ENCODE peak calls at places on chromosomes 4 and X, in eight cellular contexts. V is fibroblast of pulmonary artery, Y is AG04450, W is lower leg skin, U is left ventricle myocardium inferior, O is foreskin keratinocyte, P is suprapubic skin, Z is mammary epithelial cell. E is an unnamed sample.

GRCh38 chrX:76029385-76029784 is 143.5 kb upstream of the PBDC1 start:
- DNase-seq in V (no peak), Y (no peak), W (no peak), U (no peak), O (no peak), P (no peak), Z (no peak), E (no peak)

GRCh38 chrX:136684120-136684519 is 36.2 kb downstream of the CD40LG start:
- DNase-seq in V (no peak), Y (no peak), W (no peak), U (no peak), O (no peak), P (no peak), Z (no peak), E (no peak)

GRCh38 chr4:180809439-180809838 is 1433.8 kb upstream of the TENM3 start:
- DNase-seq in V (peak), Y (no peak), W (no peak), U (no peak), O (peak), P (no peak), Z (no peak), E (no peak)

GRCh38 chr4:127844605-127845116 is 36.0 kb upstream of the PLK4 start:
- DNase-seq in V (peak), Y (no peak), W (no peak), U (no peak), O (peak), P (no peak), Z (no peak), E (no peak)

GRCh38 chrX:139120760-139121159 is 409.2 kb upstream of the FGF13 start:
- DNase-seq in V (no peak), Y (no peak), W (no peak), U (no peak), O (peak), P (no peak), Z (peak), E (no peak)

GRCh38 chr4:18882468-18882867 is 860.9 kb upstream of the LCORL start:
- DNase-seq in V (peak), Y (peak), W (no peak), U (no peak), O (peak), P (no peak), Z (peak), E (no peak)

GRCh38 chr4:77821775-77822174 is 2.6 kb upstream of the CNOT6L start:
- DNase-seq in V (no peak), Y (no peak), W (no peak), U (no peak), O (no peak), P (no peak), Z (no peak), E (no peak)

GRCh38 chr4:30718021-30718888 is 1.9 kb upstream of the PCDH7 start:
- DNase-seq in V (peak), Y (no peak), W (no peak), U (peak), O (peak), P (no peak), Z (peak), E (no peak)

GRCh38 chr4:72205298-72205697 is 173.5 kb downstream of the NPFFR2 start:
- DNase-seq in V (no peak), Y (no peak), W (no peak), U (no peak), O (no peak), P (no peak), Z (no peak), E (no peak)

GRCh38 chr4:151725087-151725486 is 35.7 kb downstream of the GATB start:
- DNase-seq in V (no peak), Y (no peak), W (no peak), U (no peak), O (no peak), P (no peak), Z (no peak), E (no peak)

GRCh38 chrX:10636337-10636736 is 16.0 kb upstream of the MID1 start:
- DNase-seq in V (peak), Y (no peak), W (peak), U (no peak), O (peak), P (no peak), Z (peak), E (no peak)

GRCh38 chr4:8225704-8226443 is 26.8 kb downstream of the SH3TC1 start:
- DNase-seq in V (no peak), Y (no peak), W (no peak), U (no peak), O (no peak), P (no peak), Z (no peak), E (no peak)

GRCh38 chrX:10233696-10234095 is 76.9 kb downstream of the CLCN4 start:
- DNase-seq in V (no peak), Y (no peak), W (no peak), U (no peak), O (no peak), P (no peak), Z (no peak), E (no peak)

GRCh38 chr4:111266937-111267336 is 644.1 kb upstream of the PITX2 start:
- DNase-seq in V (no peak), Y (no peak), W (no peak), U (no peak), O (no peak), P (no peak), Z (no peak), E (no peak)

GRCh38 chrX:78517124-78517523 is 142.0 kb downstream of the RTL3 start:
- DNase-seq in V (peak), Y (no peak), W (no peak), U (no peak), O (peak), P (no peak), Z (peak), E (no peak)

GRCh38 chrX:26192204-26192603 is at the start of gene MAGEB6:
- DNase-seq in V (no peak), Y (no peak), W (no peak), U (no peak), O (no peak), P (no peak), Z (no peak), E (no peak)

GRCh38 chr4:180618396-180618795 is 1624.8 kb upstream of the TENM3 start:
- DNase-seq in V (no peak), Y (no peak), W (no peak), U (no peak), O (no peak), P (no peak), Z (peak), E (no peak)

GRCh38 chrX:15853586-15854079 is 980 bp downstream of the AP1S2 start:
- DNase-seq in V (no peak), Y (no peak), W (no peak), U (no peak), O (no peak), P (no peak), Z (peak), E (no peak)

GRCh38 chrX:107551546-107551945 is 76.8 kb upstream of the PRPS1 start:
- DNase-seq in V (no peak), Y (no peak), W (no peak), U (peak), O (no peak), P (no peak), Z (no peak), E (no peak)

GRCh38 chr4:165874072-165874798 is 1.2 kb downstream of the TLL1 start:
- DNase-seq in V (peak), Y (no peak), W (peak), U (peak), O (peak), P (peak), Z (peak), E (no peak)

GRCh38 chrX:147910607-147911006 is 1.1 kb upstream of the FMR1 start:
- DNase-seq in V (no peak), Y (no peak), W (no peak), U (no peak), O (no peak), P (no peak), Z (no peak), E (no peak)

GRCh38 chrX:107985032-107985431 is 2.9 kb upstream of the TEX13B start:
- DNase-seq in V (no peak), Y (no peak), W (no peak), U (no peak), O (no peak), P (no peak), Z (no peak), E (no peak)

GRCh38 chr4:172650758-172651495 is 517.7 kb upstream of the GALNT7 start:
- DNase-seq in V (no peak), Y (no peak), W (no peak), U (no peak), O (no peak), P (no peak), Z (no peak), E (no peak)

GRCh38 chr4:123750044-123750443 is 353.4 kb downstream of the SPRY1 start:
- DNase-seq in V (no peak), Y (no peak), W (no peak), U (peak), O (no peak), P (no peak), Z (no peak), E (no peak)

GRCh38 chr4:182343435-182343834 is 100.2 kb downstream of the TENM3 start:
- DNase-seq in V (no peak), Y (no peak), W (no peak), U (no peak), O (no peak), P (no peak), Z (no peak), E (no peak)

GRCh38 chr4:157271166-157271869 is 50.8 kb downstream of the GRIA2 start:
- DNase-seq in V (no peak), Y (no peak), W (no peak), U (no peak), O (peak), P (no peak), Z (peak), E (no peak)

GRCh38 chr4:143653031-143653430 is 47.4 kb downstream of the FREM3 start:
- DNase-seq in V (peak), Y (no peak), W (no peak), U (no peak), O (no peak), P (no peak), Z (no peak), E (no peak)

GRCh38 chrX:13816899-13817298 is at the start of gene GPM6B:
- DNase-seq in V (no peak), Y (no peak), W (no peak), U (no peak), O (no peak), P (no peak), Z (no peak), E (no peak)

GRCh38 chrX:78839711-78840110 is 92.2 kb downstream of the LPAR4 start:
- DNase-seq in V (no peak), Y (no peak), W (no peak), U (no peak), O (no peak), P (no peak), Z (peak), E (no peak)

GRCh38 chr4:88911246-88912212 is 145.5 kb downstream of the FAM13A start:
- DNase-seq in V (no peak), Y (no peak), W (no peak), U (no peak), O (no peak), P (no peak), Z (no peak), E (no peak)

GRCh38 chr4:71113294-71113693 is 119.8 kb downstream of the DCK start:
- DNase-seq in V (no peak), Y (no peak), W (no peak), U (no peak), O (peak), P (no peak), Z (no peak), E (no peak)

GRCh38 chrX:155632424-155633100 is 19.8 kb upstream of the TMLHE start:
- DNase-seq in V (peak), Y (no peak), W (no peak), U (no peak), O (no peak), P (no peak), Z (no peak), E (no peak)

GRCh38 chrX:72255445-72255844 is 16.6 kb upstream of the ERCC6L start:
- DNase-seq in V (no peak), Y (no peak), W (no peak), U (no peak), O (no peak), P (no peak), Z (no peak), E (no peak)

GRCh38 chr4:6926681-6927478 is 17.3 kb downstream of the TBC1D14 start:
- DNase-seq in V (peak), Y (no peak), W (peak), U (peak), O (no peak), P (no peak), Z (no peak), E (no peak)

GRCh38 chr4:108483077-108483476 is 137.3 kb upstream of the RPL34 start:
- DNase-seq in V (no peak), Y (no peak), W (no peak), U (no peak), O (no peak), P (no peak), Z (no peak), E (no peak)

GRCh38 chr4:15547392-15547791 is 77.7 kb downstream of the CC2D2A start:
- DNase-seq in V (no peak), Y (no peak), W (no peak), U (no peak), O (no peak), P (no peak), Z (no peak), E (no peak)

GRCh38 chrX:46436744-46437143 is 108.5 kb downstream of the ZNF674 start:
- DNase-seq in V (no peak), Y (no peak), W (no peak), U (no peak), O (no peak), P (no peak), Z (no peak), E (no peak)

GRCh38 chr4:153209410-153209809 is 5.2 kb downstream of the TRIM2 start:
- DNase-seq in V (no peak), Y (no peak), W (no peak), U (no peak), O (no peak), P (no peak), Z (no peak), E (no peak)

GRCh38 chr4:42588909-42589308 is 68.0 kb downstream of the ATP8A1 start:
- DNase-seq in V (no peak), Y (no peak), W (no peak), U (no peak), O (no peak), P (no peak), Z (no peak), E (no peak)

GRCh38 chr4:8332038-8332857 is 62.7 kb downstream of the HTRA3 start:
- DNase-seq in V (no peak), Y (no peak), W (no peak), U (no peak), O (no peak), P (peak), Z (no peak), E (no peak)

DNA sequence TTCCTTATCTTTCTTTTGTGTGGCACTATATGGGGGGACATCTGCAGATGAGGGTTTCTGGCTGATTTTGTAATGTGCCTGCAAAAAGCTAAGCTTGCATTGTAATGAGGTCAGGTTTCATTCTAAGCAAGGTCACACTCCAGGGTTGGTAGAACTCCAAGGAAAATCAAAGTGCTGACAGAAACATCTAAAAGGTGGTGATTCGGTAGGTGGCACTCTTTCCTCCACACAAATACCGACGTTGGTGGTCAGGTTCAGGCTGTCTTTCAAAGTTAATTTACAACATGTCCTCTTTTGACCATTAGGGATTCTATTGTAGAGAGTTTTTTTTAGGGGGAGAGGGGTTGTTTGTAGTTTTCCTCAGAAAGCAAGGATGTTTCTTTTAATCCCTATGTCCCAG is 434.4 kb downstream of the PPARGC1A start:
- DNase-seq in V (peak), Y (no peak), W (no peak), U (no peak), O (no peak), P (no peak), Z (no peak), E (no peak)
- TF ChIP-seq CTCF in V (peak), Y (no peak), W (no peak), U (peak), O (peak), P (no peak), Z (no peak), E (no peak)

GRCh38 chr4:2246384-2247127 is 4.6 kb upstream of the HAUS3 start:
- DNase-seq in V (no peak), Y (no peak), W (no peak), U (no peak), O (no peak), P (no peak), Z (no peak), E (peak)
- TF ChIP-seq CTCF in V (no peak), Y (no peak), W (no peak), U (no peak), O (no peak), P (no peak), Z (no peak), E (no peak)

GRCh38 chr4:186644737-186645261 is 78.9 kb downstream of the FAT1 start:
- DNase-seq in V (peak), Y (no peak), W (no peak), U (peak), O (peak), P (no peak), Z (no peak), E (no peak)

GRCh38 chr4:186642530-186642929 is 81.1 kb downstream of the FAT1 start:
- DNase-seq in V (no peak), Y (no peak), W (no peak), U (no peak), O (no peak), P (no peak), Z (no peak), E (no peak)

GRCh38 chr4:186644316-186644638 is 79.4 kb downstream of the FAT1 start:
- DNase-seq in V (no peak), Y (no peak), W (no peak), U (no peak), O (no peak), P (no peak), Z (no peak), E (no peak)

GRCh38 chr4:186642998-186643397 is 80.7 kb downstream of the FAT1 start:
- DNase-seq in V (no peak), Y (no peak), W (no peak), U (peak), O (no peak), P (no peak), Z (no peak), E (no peak)

GRCh38 chr4:186643501-186644315 is 79.9 kb downstream of the FAT1 start:
- DNase-seq in V (peak), Y (no peak), W (no peak), U (no peak), O (peak), P (no peak), Z (peak), E (no peak)
- TF ChIP-seq CTCF in V (no peak), Y (no peak), W (no peak), U (no peak), O (no peak), P (no peak), Z (no peak), E (no peak)

GRCh38 chr4:155796031-155796430 is 37.2 kb downstream of the GUCY1B1 start:
- DNase-seq in V (peak), Y (no peak), W (no peak), U (no peak), O (peak), P (no peak), Z (no peak), E (no peak)
- TF ChIP-seq CTCF in V (peak), Y (peak), W (no peak), U (peak), O (peak), P (no peak), Z (peak), E (no peak)

DNA sequence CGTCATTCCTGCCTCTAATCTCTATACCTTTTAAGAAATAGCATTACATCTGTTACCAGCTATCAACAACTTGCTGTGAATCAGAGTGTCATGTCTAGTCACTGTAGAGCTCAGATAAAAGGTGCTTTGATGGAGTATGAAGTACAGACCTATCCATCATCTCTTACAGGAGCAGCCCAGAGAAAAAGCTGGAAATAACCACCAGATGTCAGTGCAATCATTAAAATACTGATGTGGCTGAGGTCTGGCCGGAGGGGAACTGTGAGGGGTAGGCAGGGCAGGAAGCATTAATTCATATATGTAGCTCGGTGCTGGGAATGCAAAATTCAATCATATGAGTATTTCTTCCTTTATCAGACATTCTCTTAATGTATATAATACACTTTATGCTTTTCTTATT is 100.6 kb downstream of the AKAP4 start:
- DNase-seq in V (no peak), Y (no peak), W (no peak), U (no peak), O (peak), P (no peak), Z (peak), E (no peak)
- TF ChIP-seq CTCF in V (peak), Y (no peak), W (no peak), U (peak), O (peak), P (no peak), Z (peak), E (no peak)

GRCh38 chr4:2009651-2010233 is 968 bp upstream of the NELFA start:
- DNase-seq in V (peak), Y (no peak), W (peak), U (no peak), O (peak), P (peak), Z (peak), E (no peak)
- TF ChIP-seq CTCF in V (peak), Y (peak), W (no peak), U (peak), O (peak), P (peak), Z (peak), E (no peak)

GRCh38 chr4:25439913-25440477 is 62.9 kb downstream of the ANAPC4 start:
- DNase-seq in V (peak), Y (peak), W (peak), U (no peak), O (peak), P (no peak), Z (peak), E (peak)
- TF ChIP-seq CTCF in V (peak), Y (peak), W (no peak), U (peak), O (peak), P (peak), Z (peak), E (no peak)

GRCh38 chr4:24003926-24004325 is 114.1 kb upstream of the PPARGC1A start:
- DNase-seq in V (no peak), Y (no peak), W (no peak), U (no peak), O (peak), P (no peak), Z (no peak), E (no peak)
- TF ChIP-seq CTCF in V (no peak), Y (no peak), W (no peak), U (no peak), O (no peak), P (no peak), Z (no peak), E (no peak)